ENCODE peak calls at places on chromosomes 16 and 17, in seven cellular contexts. R is SK-N-SH, D is HepG2, S is HCT116, V is H1, K is GM12878, Y is K562. A is an unnamed sample.

GRCh38 chr17:79890706-79891105 is 51.5 kb upstream of the CBX4 start:
- DNase-seq in D (no peak), K (no peak), S (no peak), R (peak; percentile 80), V (no peak), Y (no peak), A (no peak)

GRCh38 chr17:82257473-82257872 is 16.0 kb downstream of the CSNK1D start:
- DNase-seq in K (no peak), V (no peak), S (no peak), Y (no peak), D (no peak), R (peak; percentile 73), A (no peak)

GRCh38 chr17:50542795-50543774 is 3.9 kb upstream of the SPATA20 start:
- DNase-seq in S (no peak), Y (no peak), R (no peak), V (no peak), K (no peak), D (peak; percentile 99), A (peak; percentile 98)

GRCh38 chr17:48307814-48308411 is 122.1 kb downstream of the SKAP1 start:
- DNase-seq in S (peak; percentile 78), Y (peak; percentile 76), R (peak; percentile 48), D (peak; percentile 56), K (no peak), V (peak; percentile 15), A (peak; percentile 31)

GRCh38 chr17:17900615-17901520 is 64.1 kb upstream of the SREBF1 start:
- DNase-seq in D (peak; percentile 96), K (no peak), V (no peak), Y (no peak), R (peak; percentile 77), S (peak; percentile 78), A (no peak)

GRCh38 chr16:2284001-2284770 is 16.3 kb upstream of the RNPS1 start:
- DNase-seq in S (no peak), V (no peak), K (no peak), Y (no peak), D (no peak), R (no peak), A (no peak)

GRCh38 chr17:1643293-1643998 is 2.1 kb downstream of the SCARF1 start:
- DNase-seq in D (no peak), V (no peak), K (no peak), Y (no peak), R (peak; percentile 89), S (peak; percentile 62), A (peak; percentile 88)

GRCh38 chr16:48385272-48385953 is at the start of gene SIAH1:
- DNase-seq in Y (peak; percentile 91), V (peak; percentile 50), K (no peak), D (peak; percentile 71), R (peak; percentile 98), S (no peak), A (peak; percentile 82)

GRCh38 chr16:59249049-59249448 is 514.9 kb upstream of the GOT2 start:
- DNase-seq in Y (no peak), V (peak; percentile 13), S (no peak), K (no peak), D (peak; percentile 10), R (no peak), A (no peak)
- TF ChIP-seq JUND in Y (no peak), V (no peak), S (no peak), K (no peak), D (no peak), R (no peak), A (no peak)

DNA sequence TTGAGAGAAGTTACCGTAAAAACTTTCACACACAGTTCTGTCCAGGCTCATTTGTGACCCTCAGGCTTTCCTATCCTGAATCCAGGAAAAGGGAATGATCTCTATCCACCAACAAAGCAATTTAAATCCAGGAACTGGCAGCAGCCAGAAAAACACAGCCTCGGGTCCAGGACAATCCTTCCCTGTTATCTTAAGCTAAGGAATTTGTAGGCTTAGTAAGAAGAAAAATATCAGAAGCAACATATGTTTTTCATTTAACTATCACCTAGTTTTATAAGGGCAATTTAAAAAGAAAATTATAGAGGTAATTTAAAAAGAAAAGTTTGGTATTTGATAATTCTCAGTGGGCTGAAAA is 47.1 kb downstream of the TEX2 start:
- DNase-seq in V (no peak), K (no peak), S (no peak), Y (no peak), R (no peak), D (no peak), A (no peak)
- TF ChIP-seq JUND in V (no peak), K (no peak), S (no peak), Y (no peak), R (peak; percentile 18), D (no peak), A (no peak)

GRCh38 chr16:70750893-70751467 is 50.0 kb downstream of the VAC14 start:
- DNase-seq in K (no peak), D (no peak), R (no peak), V (no peak), Y (no peak), S (no peak), A (no peak)
- TF ChIP-seq JUND in K (no peak), D (no peak), R (no peak), V (no peak), Y (no peak), S (no peak), A (no peak)

GRCh38 chr17:57619061-57619937 is 125.8 kb downstream of the CCDC182 start:
- DNase-seq in K (no peak), D (no peak), S (no peak), Y (peak; percentile 12), R (peak; percentile 55), V (no peak), A (no peak)

GRCh38 chr17:57612202-57613071 is 132.7 kb downstream of the CCDC182 start:
- DNase-seq in K (peak; percentile 38), Y (peak; percentile 53), V (no peak), D (peak; percentile 27), R (no peak), S (no peak), A (peak; percentile 34)

GRCh38 chr17:57617218-57617617 is 127.9 kb downstream of the CCDC182 start:
- DNase-seq in S (no peak), D (no peak), K (no peak), V (no peak), R (no peak), Y (no peak), A (no peak)

GRCh38 chr17:57615836-57616235 is 129.3 kb downstream of the CCDC182 start:
- DNase-seq in R (no peak), S (no peak), K (no peak), D (no peak), V (no peak), Y (no peak), A (no peak)

DNA sequence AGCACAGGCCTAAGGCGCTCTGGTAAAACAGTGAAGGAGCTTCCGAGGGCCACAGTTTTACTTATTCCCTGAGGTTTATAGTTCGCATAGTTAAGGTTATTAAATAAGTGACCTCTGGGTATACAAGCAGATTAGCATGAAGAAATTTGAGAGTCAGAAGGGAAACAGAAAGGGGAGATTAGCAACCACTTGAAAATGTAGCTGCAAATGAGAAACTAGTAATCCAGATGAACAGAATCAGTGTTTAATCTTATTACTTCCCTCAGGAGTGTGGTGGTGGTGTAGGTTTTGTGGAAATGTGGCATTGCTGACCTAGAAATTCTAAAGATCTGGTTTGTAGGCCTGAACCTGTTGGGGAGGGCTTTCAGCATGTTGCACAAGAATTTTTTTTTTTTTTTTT is 130.4 kb downstream of the CCDC182 start:
- DNase-seq in S (no peak), K (no peak), V (no peak), R (no peak), D (no peak), Y (no peak), A (no peak)
- TF ChIP-seq JUND in S (no peak), K (no peak), V (no peak), R (no peak), D (no peak), Y (no peak), A (no peak)

DNA sequence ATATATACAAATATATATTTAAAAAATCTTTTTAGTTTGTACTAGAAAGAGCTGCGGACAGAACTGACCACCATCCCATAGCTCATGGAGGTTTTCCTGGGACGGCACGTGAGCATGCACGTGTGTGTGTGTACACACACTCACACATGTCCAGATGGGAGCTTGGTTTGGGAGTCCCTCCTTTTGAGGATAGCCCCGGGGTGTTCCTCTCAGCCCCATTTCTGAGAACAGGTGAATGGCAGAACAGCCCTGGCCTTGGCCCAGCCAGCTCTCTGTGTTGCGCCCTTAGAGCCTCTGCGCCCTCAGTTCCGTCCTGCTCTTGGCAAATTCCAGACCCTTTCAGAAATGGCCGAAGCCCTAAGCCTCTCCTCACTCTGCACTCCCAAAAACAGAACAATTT is 70.1 kb downstream of the AMFR start:
- DNase-seq in D (no peak), K (no peak), Y (no peak), V (no peak), R (peak; percentile 12), S (no peak), A (no peak)
- TF ChIP-seq JUND in D (no peak), K (no peak), Y (no peak), V (no peak), R (no peak), S (no peak), A (no peak)

GRCh38 chr16:84897911-84898377 is 78.2 kb downstream of the CRISPLD2 start:
- DNase-seq in R (no peak), V (no peak), S (no peak), D (no peak), K (no peak), Y (no peak), A (no peak)
- TF ChIP-seq JUND in R (no peak), V (no peak), S (no peak), D (no peak), K (no peak), Y (no peak), A (no peak)

GRCh38 chr16:31063495-31063842 is 10.6 kb downstream of the ZNF668 start:
- DNase-seq in V (no peak), R (no peak), D (no peak), Y (no peak), S (no peak), K (no peak), A (no peak)
- TF ChIP-seq JUND in V (no peak), R (no peak), D (no peak), Y (no peak), S (no peak), K (no peak), A (no peak)

GRCh38 chr16:53968454-53968853 is 264.5 kb downstream of the FTO start:
- DNase-seq in S (no peak), K (no peak), Y (no peak), R (no peak), D (no peak), V (no peak), A (no peak)
- TF ChIP-seq JUND in S (no peak), K (no peak), Y (no peak), R (no peak), D (no peak), V (no peak), A (no peak)

A was measured in T47D.